ENCODE peak calls at places on chromosomes 3 and 15, in five cellular contexts. One of them, this sample, is unnamed.

GRCh38 chr3:194536883-194537637 is 50.3 kb upstream of the ATP13A3 start:
- DNase-seq in astrocyte of the spinal cord: no peak
- DNase-seq in activated T-cell treated with anti-CD3 and anti-CD28 coated beads for 1 hour: no peak
- DNase-seq in aorta: peak
- DNase-seq in epithelial cell of prostate: peak
- DNase-seq in this sample: no peak

GRCh38 chr3:15656342-15656741 is 54.8 kb downstream of the BTD start:
- DNase-seq in astrocyte of the spinal cord: no peak
- DNase-seq in activated T-cell treated with anti-CD3 and anti-CD28 coated beads for 1 hour: no peak
- DNase-seq in aorta: no peak
- DNase-seq in epithelial cell of prostate: no peak
- DNase-seq in this sample: no peak

GRCh38 chr3:36597422-36597821 is 166.9 kb downstream of the DCLK3 start:
- DNase-seq in activated T-cell treated with anti-CD3 and anti-CD28 coated beads for 1 hour: no peak
- DNase-seq in astrocyte of the spinal cord: peak
- DNase-seq in epithelial cell of prostate: peak
- DNase-seq in aorta: no peak
- DNase-seq in this sample: no peak

GRCh38 chr15:27059610-27060202 is 88.7 kb downstream of the GABRG3 start:
- DNase-seq in astrocyte of the spinal cord: peak
- DNase-seq in epithelial cell of prostate: no peak
- DNase-seq in activated T-cell treated with anti-CD3 and anti-CD28 coated beads for 1 hour: no peak
- DNase-seq in aorta: no peak
- DNase-seq in this sample: no peak

GRCh38 chr3:195883801-195884200 is 24.6 kb downstream of the TNK2 start:
- DNase-seq in aorta: peak
- DNase-seq in astrocyte of the spinal cord: no peak
- DNase-seq in epithelial cell of prostate: no peak
- DNase-seq in activated T-cell treated with anti-CD3 and anti-CD28 coated beads for 1 hour: no peak
- DNase-seq in this sample: no peak

GRCh38 chr3:182969853-182970252 is 10.5 kb downstream of the DCUN1D1 start:
- DNase-seq in activated T-cell treated with anti-CD3 and anti-CD28 coated beads for 1 hour: no peak
- DNase-seq in epithelial cell of prostate: no peak
- DNase-seq in aorta: no peak
- DNase-seq in astrocyte of the spinal cord: no peak
- DNase-seq in this sample: no peak

GRCh38 chr3:17639257-17639656 is 103.2 kb downstream of the TBC1D5 start:
- DNase-seq in epithelial cell of prostate: peak
- DNase-seq in astrocyte of the spinal cord: peak
- DNase-seq in activated T-cell treated with anti-CD3 and anti-CD28 coated beads for 1 hour: no peak
- DNase-seq in aorta: no peak
- DNase-seq in this sample: no peak

GRCh38 chr3:48445277-48445882 is 1.2 kb upstream of the ATRIP start:
- DNase-seq in epithelial cell of prostate: no peak
- DNase-seq in activated T-cell treated with anti-CD3 and anti-CD28 coated beads for 1 hour: no peak
- DNase-seq in astrocyte of the spinal cord: no peak
- DNase-seq in aorta: no peak
- DNase-seq in this sample: no peak

GRCh38 chr3:192188218-192188835 is 539.0 kb downstream of the FGF12 start:
- DNase-seq in astrocyte of the spinal cord: peak
- DNase-seq in epithelial cell of prostate: no peak
- DNase-seq in activated T-cell treated with anti-CD3 and anti-CD28 coated beads for 1 hour: peak
- DNase-seq in aorta: peak
- DNase-seq in this sample: no peak

GRCh38 chr3:48837163-48837562 is 10.5 kb downstream of the PRKAR2A start:
- DNase-seq in epithelial cell of prostate: no peak
- DNase-seq in activated T-cell treated with anti-CD3 and anti-CD28 coated beads for 1 hour: no peak
- DNase-seq in astrocyte of the spinal cord: no peak
- DNase-seq in aorta: no peak
- DNase-seq in this sample: no peak

GRCh38 chr15:31353931-31354330 is 27.3 kb downstream of the KLF13 start:
- DNase-seq in activated T-cell treated with anti-CD3 and anti-CD28 coated beads for 1 hour: no peak
- DNase-seq in aorta: no peak
- DNase-seq in astrocyte of the spinal cord: peak
- DNase-seq in epithelial cell of prostate: no peak
- DNase-seq in this sample: no peak

GRCh38 chr3:94525039-94525438 is 462.2 kb downstream of the NSUN3 start:
- DNase-seq in astrocyte of the spinal cord: no peak
- DNase-seq in aorta: no peak
- DNase-seq in activated T-cell treated with anti-CD3 and anti-CD28 coated beads for 1 hour: no peak
- DNase-seq in epithelial cell of prostate: no peak
- DNase-seq in this sample: no peak

GRCh38 chr3:33441322-33441976 is 1.2 kb upstream of the UBP1 start:
- DNase-seq in activated T-cell treated with anti-CD3 and anti-CD28 coated beads for 1 hour: no peak
- DNase-seq in aorta: no peak
- DNase-seq in astrocyte of the spinal cord: no peak
- DNase-seq in epithelial cell of prostate: no peak
- DNase-seq in this sample: no peak

GRCh38 chr15:84953136-84953535 is 28.5 kb upstream of the PDE8A start:
- DNase-seq in astrocyte of the spinal cord: no peak
- DNase-seq in aorta: peak
- DNase-seq in epithelial cell of prostate: no peak
- DNase-seq in activated T-cell treated with anti-CD3 and anti-CD28 coated beads for 1 hour: no peak
- DNase-seq in this sample: no peak

GRCh38 chr3:32304510-32304909 is 66.0 kb downstream of the CMTM8 start:
- DNase-seq in activated T-cell treated with anti-CD3 and anti-CD28 coated beads for 1 hour: no peak
- DNase-seq in aorta: no peak
- DNase-seq in astrocyte of the spinal cord: no peak
- DNase-seq in epithelial cell of prostate: no peak
- DNase-seq in this sample: no peak

GRCh38 chr3:194000100-194000499 is 135.8 kb upstream of the HES1 start:
- DNase-seq in aorta: no peak
- DNase-seq in astrocyte of the spinal cord: no peak
- DNase-seq in epithelial cell of prostate: no peak
- DNase-seq in activated T-cell treated with anti-CD3 and anti-CD28 coated beads for 1 hour: no peak
- DNase-seq in this sample: no peak

This sample was measured in effector CD4-positive, alpha-beta T cell.